ENCODE peak calls at places on chromosomes 13 and 19, in six cellular contexts. H, N, L, E, X and R are unnamed samples.

GRCh38 chr13:102484329-102484728 is 82.5 kb upstream of the FGF14 start:
- DNase-seq in H (no peak), X (no peak), L (no peak), E (peak; percentile 12), N (no peak), R (no peak)

GRCh38 chr13:26914624-26915023 is 154.0 kb upstream of the GPR12 start:
- DNase-seq in E (peak; percentile 1), N (no peak), L (no peak), H (no peak), X (no peak), R (peak; percentile 7)

GRCh38 chr19:1251503-1252220 is 3.3 kb downstream of the MIDN start:
- DNase-seq in L (no peak), N (no peak), E (peak; percentile 39), H (peak; percentile 59), X (no peak), R (no peak)

GRCh38 chr19:4112367-4112766 is 11.6 kb downstream of the MAP2K2 start:
- DNase-seq in H (no peak), X (no peak), N (no peak), E (no peak), L (no peak), R (no peak)

GRCh38 chr19:46972301-46972700 is 47.3 kb upstream of the NPAS1 start:
- DNase-seq in L (no peak), H (no peak), X (no peak), N (no peak), E (no peak), R (no peak)

GRCh38 chr13:33728271-33729037 is 89.5 kb upstream of the RFC3 start:
- DNase-seq in X (no peak), H (no peak), N (peak; percentile 37), L (no peak), E (no peak), R (peak; percentile 66)

GRCh38 chr19:5976768-5977167 is 1.2 kb downstream of the RANBP3 start:
- DNase-seq in H (no peak), L (no peak), E (no peak), N (no peak), X (no peak), R (no peak)

GRCh38 chr19:5358173-5358800 is 17.7 kb upstream of the PTPRS start:
- DNase-seq in E (no peak), L (no peak), H (no peak), X (no peak), N (no peak), R (no peak)

GRCh38 chr13:111130111-111130508 is 15.0 kb downstream of the ARHGEF7 start:
- DNase-seq in L (no peak), N (no peak), E (no peak), H (no peak), X (no peak), R (no peak)